ENCODE peak calls at places on chromosomes 2 and 18, in four cellular contexts. One of them, this sample, is unnamed.

GRCh38 chr2:45583989-45584388 is 27.1 kb downstream of the SRBD1 start:
- DNase-seq in HepG2: no peak
- DNase-seq in SK-N-SH: no peak
- DNase-seq in K562: no peak
- DNase-seq in this sample: no peak

GRCh38 chr2:121804340-121804739 is 48.9 kb downstream of the TSN start:
- DNase-seq in SK-N-SH: peak; percentile 85
- DNase-seq in K562: peak; percentile 37
- DNase-seq in HepG2: no peak
- DNase-seq in this sample: no peak

GRCh38 chr18:79510046-79510685 is 114.4 kb downstream of the NFATC1 start:
- DNase-seq in K562: no peak
- DNase-seq in SK-N-SH: no peak
- DNase-seq in HepG2: no peak
- DNase-seq in this sample: no peak

GRCh38 chr2:65300134-65300771 is 72.6 kb downstream of the ACTR2 start:
- DNase-seq in SK-N-SH: no peak
- DNase-seq in HepG2: no peak
- DNase-seq in K562: no peak
- DNase-seq in this sample: no peak

GRCh38 chr18:3075491-3075890 is 62.5 kb upstream of the LPIN2 start:
- DNase-seq in HepG2: no peak
- DNase-seq in K562: no peak
- DNase-seq in SK-N-SH: no peak
- DNase-seq in this sample: no peak

GRCh38 chr2:182540236-182540635 is 113.4 kb upstream of the PDE1A start:
- DNase-seq in HepG2: no peak
- DNase-seq in SK-N-SH: no peak
- DNase-seq in K562: no peak
- DNase-seq in this sample: no peak

GRCh38 chr2:234611209-234611608 is 114.3 kb upstream of the ARL4C start:
- DNase-seq in HepG2: peak; percentile 38
- DNase-seq in SK-N-SH: no peak
- DNase-seq in K562: no peak
- DNase-seq in this sample: no peak

GRCh38 chr18:63131944-63132818 is 187.4 kb downstream of the BCL2 start:
- DNase-seq in HepG2: no peak
- DNase-seq in K562: no peak
- DNase-seq in SK-N-SH: no peak
- DNase-seq in this sample: no peak

GRCh38 chr2:239937866-239938640 is 87.1 kb downstream of the NDUFA10 start:
- DNase-seq in HepG2: no peak
- DNase-seq in SK-N-SH: no peak
- DNase-seq in K562: no peak
- DNase-seq in this sample: peak; percentile 1

GRCh38 chr2:235493775-235494715 is at the start of gene AGAP1:
- DNase-seq in K562: peak; percentile 80
- DNase-seq in HepG2: peak; percentile 74
- DNase-seq in SK-N-SH: peak; percentile 97
- DNase-seq in this sample: peak; percentile 87

GRCh38 chr2:30910686-30911085 is 103.4 kb upstream of the CAPN13 start:
- DNase-seq in K562: no peak
- DNase-seq in SK-N-SH: no peak
- DNase-seq in HepG2: no peak
- DNase-seq in this sample: no peak

GRCh38 chr2:47323009-47323821 is 79.7 kb upstream of the MSH2 start:
- DNase-seq in K562: peak; percentile 86
- DNase-seq in SK-N-SH: peak; percentile 87
- DNase-seq in HepG2: peak; percentile 69
- DNase-seq in this sample: peak; percentile 85

GRCh38 chr2:150228936-150229335 is 258.5 kb downstream of the RND3 start:
- DNase-seq in HepG2: no peak
- DNase-seq in SK-N-SH: no peak
- DNase-seq in K562: no peak
- DNase-seq in this sample: no peak

GRCh38 chr2:129606496-129607270 is 372.8 kb upstream of the RAB6C start:
- DNase-seq in K562: no peak
- DNase-seq in HepG2: no peak
- DNase-seq in SK-N-SH: peak; percentile 20
- DNase-seq in this sample: no peak

DNA sequence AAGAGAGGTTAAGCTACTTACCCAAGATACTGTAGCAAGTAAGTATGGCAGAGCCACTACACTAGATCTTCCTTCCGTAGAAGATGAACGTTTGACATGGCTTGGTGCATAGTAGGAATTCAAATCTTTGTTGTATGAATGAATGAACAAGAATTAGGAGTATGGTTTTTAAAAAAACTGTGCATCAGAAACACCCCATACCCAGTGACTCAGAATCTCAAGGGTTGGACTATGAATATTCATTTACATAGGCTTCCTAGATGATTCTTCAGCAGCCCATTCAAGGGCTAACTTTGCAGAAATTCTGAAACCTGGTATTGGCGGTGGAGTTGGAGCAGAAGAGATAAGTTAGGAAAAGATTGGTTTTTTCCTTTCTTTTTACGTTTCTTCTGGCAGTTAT is 5.4 kb downstream of the ACTR3 start:
- DNase-seq in HepG2: no peak
- DNase-seq in K562: no peak
- DNase-seq in SK-N-SH: no peak
- DNase-seq in this sample: no peak
- TF ChIP-seq FOXJ3 in HepG2: no peak
- TF ChIP-seq FOXJ3 in K562: no peak
- TF ChIP-seq FOXJ3 in SK-N-SH: no peak
- TF ChIP-seq FOXJ3 in this sample: no peak

GRCh38 chr2:16774980-16775963 is 109.6 kb upstream of the CYRIA start:
- DNase-seq in K562: peak; percentile 33
- DNase-seq in SK-N-SH: peak; percentile 60
- DNase-seq in HepG2: peak; percentile 41
- DNase-seq in this sample: peak; percentile 39
- TF ChIP-seq FOXJ3 in K562: no peak
- TF ChIP-seq FOXJ3 in SK-N-SH: no peak
- TF ChIP-seq FOXJ3 in HepG2: no peak
- TF ChIP-seq FOXJ3 in this sample: no peak

DNA sequence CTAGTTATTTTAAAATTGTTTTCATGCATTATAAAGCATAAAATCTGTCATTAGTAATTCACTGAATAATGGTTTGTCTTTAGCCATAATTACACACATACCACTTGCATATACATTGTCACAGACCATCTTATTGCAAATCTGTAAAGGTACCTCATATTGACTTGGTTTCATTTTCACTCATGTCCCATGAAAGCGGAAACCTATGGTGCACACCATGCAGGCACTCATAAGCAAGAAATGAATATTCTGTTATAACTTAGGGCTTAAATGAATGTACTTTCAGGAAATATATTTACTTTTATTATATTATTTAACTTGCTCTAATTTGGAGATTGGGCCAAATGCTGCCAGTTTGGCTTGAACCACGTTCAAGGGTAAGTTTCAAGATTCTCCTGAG is 29.2 kb upstream of the STK17B start:
- DNase-seq in HepG2: no peak
- DNase-seq in K562: no peak
- DNase-seq in SK-N-SH: no peak
- DNase-seq in this sample: no peak
- TF ChIP-seq FOXJ3 in HepG2: no peak
- TF ChIP-seq FOXJ3 in K562: no peak
- TF ChIP-seq FOXJ3 in SK-N-SH: no peak
- TF ChIP-seq FOXJ3 in this sample: no peak

DNA sequence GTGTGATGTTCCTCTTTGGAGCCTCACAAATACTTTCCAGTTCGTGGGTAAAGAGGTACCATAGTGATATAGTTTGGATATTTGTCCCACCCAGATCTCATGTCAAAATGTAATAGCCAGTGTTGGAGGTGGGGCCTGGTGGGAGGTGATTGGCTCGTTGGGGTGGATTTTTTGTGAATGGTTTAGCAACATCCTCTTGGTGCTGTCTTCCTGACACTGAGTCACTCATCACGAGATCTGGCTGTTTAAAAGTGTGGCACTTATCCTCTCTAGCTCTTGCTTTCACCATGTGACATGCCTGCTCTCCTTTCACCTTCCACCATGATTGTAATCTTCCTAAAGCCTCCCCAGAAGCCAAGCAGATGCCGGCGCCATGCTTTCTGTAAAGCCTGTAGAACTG is 3.0 kb upstream of the CCDC93 start:
- DNase-seq in SK-N-SH: no peak
- DNase-seq in K562: no peak
- DNase-seq in HepG2: no peak
- DNase-seq in this sample: no peak
- TF ChIP-seq FOXJ3 in SK-N-SH: no peak
- TF ChIP-seq FOXJ3 in K562: no peak
- TF ChIP-seq FOXJ3 in HepG2: no peak
- TF ChIP-seq FOXJ3 in this sample: no peak

DNA sequence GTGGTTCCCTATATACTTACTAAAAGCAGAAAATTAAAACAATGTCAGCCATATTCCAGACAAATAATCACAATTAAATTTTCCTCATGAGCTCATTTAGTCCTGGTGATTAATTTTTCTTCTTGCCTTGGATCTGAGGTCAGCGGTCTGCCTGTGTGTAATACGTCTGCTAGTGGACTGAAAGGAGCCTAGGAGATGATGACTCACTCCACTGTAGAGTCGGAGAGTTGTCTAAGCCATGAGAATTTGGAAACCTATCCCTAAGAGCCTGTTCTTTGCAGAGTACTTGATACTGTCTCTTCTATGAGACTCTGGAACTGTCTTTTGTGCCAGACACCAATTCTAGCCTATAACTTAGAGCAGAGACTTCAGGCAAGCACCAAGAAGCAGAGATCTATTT is 94.2 kb upstream of the RAB27B start:
- DNase-seq in K562: peak; percentile 19
- DNase-seq in SK-N-SH: no peak
- DNase-seq in HepG2: no peak
- DNase-seq in this sample: no peak
- TF ChIP-seq FOXJ3 in K562: no peak
- TF ChIP-seq FOXJ3 in SK-N-SH: no peak
- TF ChIP-seq FOXJ3 in HepG2: no peak
- TF ChIP-seq FOXJ3 in this sample: no peak

GRCh38 chr2:98769784-98770183 is 38.9 kb upstream of the MGAT4A start:
- DNase-seq in SK-N-SH: no peak
- DNase-seq in HepG2: peak; percentile 40
- DNase-seq in K562: no peak
- DNase-seq in this sample: no peak
- TF ChIP-seq FOXJ3 in SK-N-SH: no peak
- TF ChIP-seq FOXJ3 in HepG2: no peak
- TF ChIP-seq FOXJ3 in K562: no peak
- TF ChIP-seq FOXJ3 in this sample: no peak

GRCh38 chr2:66508358-66509071 is 73.6 kb downstream of the MEIS1 start:
- DNase-seq in K562: no peak
- DNase-seq in SK-N-SH: peak; percentile 34
- DNase-seq in HepG2: no peak
- DNase-seq in this sample: no peak
- TF ChIP-seq FOXJ3 in K562: no peak
- TF ChIP-seq FOXJ3 in SK-N-SH: no peak
- TF ChIP-seq FOXJ3 in HepG2: no peak
- TF ChIP-seq FOXJ3 in this sample: no peak

GRCh38 chr18:35278085-35278484 is 11.9 kb downstream of the ZSCAN30 start:
- DNase-seq in SK-N-SH: no peak
- DNase-seq in HepG2: no peak
- DNase-seq in K562: no peak
- DNase-seq in this sample: no peak

GRCh38 chr18:35282353-35282752 is 7.7 kb downstream of the ZSCAN30 start:
- DNase-seq in K562: no peak
- DNase-seq in SK-N-SH: no peak
- DNase-seq in HepG2: peak; percentile 8
- DNase-seq in this sample: no peak

GRCh38 chr18:35276276-35276675 is 13.8 kb downstream of the ZSCAN30 start:
- DNase-seq in HepG2: no peak
- DNase-seq in K562: no peak
- DNase-seq in SK-N-SH: no peak
- DNase-seq in this sample: peak; percentile 57

GRCh38 chr18:35277633-35278032 is 12.4 kb downstream of the ZSCAN30 start:
- DNase-seq in K562: no peak
- DNase-seq in HepG2: no peak
- DNase-seq in SK-N-SH: no peak
- DNase-seq in this sample: no peak

DNA sequence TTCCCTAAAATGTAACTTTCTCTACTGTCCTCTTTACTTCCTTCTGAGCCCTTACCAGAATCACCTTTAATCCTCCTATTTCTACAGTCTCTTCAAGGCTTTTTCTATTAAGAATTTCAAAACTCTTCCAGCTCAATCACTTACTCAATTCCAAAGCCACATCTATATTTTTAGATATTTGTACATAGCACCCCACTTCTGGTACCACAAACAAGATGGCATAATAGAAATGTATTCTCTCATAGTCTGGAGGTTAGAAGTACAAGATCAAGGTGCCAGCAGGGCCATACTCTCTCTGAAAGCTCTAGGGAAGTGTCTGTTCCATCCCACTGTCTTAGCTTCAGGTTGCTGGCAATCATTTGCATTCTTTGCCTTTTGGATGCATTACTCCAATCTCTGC is 11.1 kb downstream of the ZSCAN30 start:
- DNase-seq in K562: no peak
- DNase-seq in SK-N-SH: no peak
- DNase-seq in HepG2: no peak
- DNase-seq in this sample: no peak
- TF ChIP-seq FOXJ3 in K562: no peak
- TF ChIP-seq FOXJ3 in SK-N-SH: no peak
- TF ChIP-seq FOXJ3 in HepG2: no peak
- TF ChIP-seq FOXJ3 in this sample: no peak